ENCODE peak calls at places on chromosome 10, in six cellular contexts. One of them, this sample, is unnamed.

GRCh38 chr10:69732147-69732825 is 69.4 kb upstream of the COL13A1 start:
- DNase-seq in NCI-H2029: no peak
- DNase-seq in SW480: no peak
- DNase-seq in activated CD4-positive, alpha-beta memory T cell treated with anti-CD3 and anti-CD28 coated beads for 36 hours: no peak
- DNase-seq in M059J: no peak
- DNase-seq in iPS-NIHi11: no peak
- DNase-seq in this sample: no peak

GRCh38 chr10:17075510-17075909 is 54.1 kb downstream of the CUBN start:
- DNase-seq in NCI-H2029: no peak
- DNase-seq in SW480: peak; percentile 40
- DNase-seq in activated CD4-positive, alpha-beta memory T cell treated with anti-CD3 and anti-CD28 coated beads for 36 hours: no peak
- DNase-seq in M059J: peak; percentile 77
- DNase-seq in iPS-NIHi11: no peak
- DNase-seq in this sample: no peak

GRCh38 chr10:60662917-60663614 is 115.2 kb upstream of the CDK1 start:
- DNase-seq in NCI-H2029: no peak
- DNase-seq in SW480: no peak
- DNase-seq in activated CD4-positive, alpha-beta memory T cell treated with anti-CD3 and anti-CD28 coated beads for 36 hours: no peak
- DNase-seq in M059J: peak; percentile 63
- DNase-seq in iPS-NIHi11: no peak
- DNase-seq in this sample: no peak

GRCh38 chr10:62811159-62811875 is 4.8 kb downstream of the EGR2 start:
- DNase-seq in NCI-H2029: no peak
- DNase-seq in SW480: no peak
- DNase-seq in activated CD4-positive, alpha-beta memory T cell treated with anti-CD3 and anti-CD28 coated beads for 36 hours: peak; percentile 94
- DNase-seq in M059J: no peak
- DNase-seq in iPS-NIHi11: no peak
- DNase-seq in this sample: no peak

GRCh38 chr10:125014984-125015944 is 73.3 kb downstream of the ZRANB1 start:
- DNase-seq in NCI-H2029: no peak
- DNase-seq in SW480: no peak
- DNase-seq in activated CD4-positive, alpha-beta memory T cell treated with anti-CD3 and anti-CD28 coated beads for 36 hours: no peak
- DNase-seq in M059J: no peak
- DNase-seq in iPS-NIHi11: no peak
- DNase-seq in this sample: no peak

GRCh38 chr10:126387041-126387908 is 1.0 kb downstream of the ADAM12 start:
- DNase-seq in NCI-H2029: no peak
- DNase-seq in SW480: peak; percentile 65
- DNase-seq in activated CD4-positive, alpha-beta memory T cell treated with anti-CD3 and anti-CD28 coated beads for 36 hours: peak; percentile 49
- DNase-seq in M059J: peak; percentile 79
- DNase-seq in iPS-NIHi11: peak; percentile 69
- DNase-seq in this sample: no peak

GRCh38 chr10:44310762-44311562 is 73.9 kb downstream of the CXCL12 start:
- DNase-seq in NCI-H2029: peak; percentile 29
- DNase-seq in SW480: peak; percentile 42
- DNase-seq in activated CD4-positive, alpha-beta memory T cell treated with anti-CD3 and anti-CD28 coated beads for 36 hours: peak; percentile 82
- DNase-seq in M059J: no peak
- DNase-seq in iPS-NIHi11: peak; percentile 92
- DNase-seq in this sample: peak; percentile 29

GRCh38 chr10:87752571-87752970 is 65.5 kb downstream of the ATAD1 start:
- DNase-seq in NCI-H2029: no peak
- DNase-seq in SW480: no peak
- DNase-seq in activated CD4-positive, alpha-beta memory T cell treated with anti-CD3 and anti-CD28 coated beads for 36 hours: no peak
- DNase-seq in M059J: peak; percentile 71
- DNase-seq in iPS-NIHi11: no peak
- DNase-seq in this sample: peak; percentile 8

GRCh38 chr10:107163904-107164861 is at the start of gene SORCS1:
- DNase-seq in NCI-H2029: no peak
- DNase-seq in SW480: no peak
- DNase-seq in activated CD4-positive, alpha-beta memory T cell treated with anti-CD3 and anti-CD28 coated beads for 36 hours: no peak
- DNase-seq in M059J: no peak
- DNase-seq in iPS-NIHi11: peak; percentile 69
- DNase-seq in this sample: no peak

GRCh38 chr10:19164461-19164860 is 115.9 kb downstream of the MALRD1 start:
- DNase-seq in NCI-H2029: no peak
- DNase-seq in SW480: no peak
- DNase-seq in activated CD4-positive, alpha-beta memory T cell treated with anti-CD3 and anti-CD28 coated beads for 36 hours: no peak
- DNase-seq in M059J: no peak
- DNase-seq in iPS-NIHi11: no peak
- DNase-seq in this sample: no peak

GRCh38 chr10:123331438-123331837 is 177.2 kb downstream of the BUB3 start:
- DNase-seq in NCI-H2029: no peak
- DNase-seq in SW480: no peak
- DNase-seq in activated CD4-positive, alpha-beta memory T cell treated with anti-CD3 and anti-CD28 coated beads for 36 hours: no peak
- DNase-seq in M059J: peak; percentile 27
- DNase-seq in iPS-NIHi11: no peak
- DNase-seq in this sample: no peak

GRCh38 chr10:99532687-99533495 is at the start of gene NKX2-3:
- DNase-seq in NCI-H2029: peak; percentile 25
- DNase-seq in SW480: peak; percentile 42
- DNase-seq in activated CD4-positive, alpha-beta memory T cell treated with anti-CD3 and anti-CD28 coated beads for 36 hours: peak; percentile 78
- DNase-seq in M059J: peak; percentile 36
- DNase-seq in iPS-NIHi11: peak; percentile 85
- DNase-seq in this sample: no peak

GRCh38 chr10:89327803-89328441 is at the start of gene IFIT3:
- DNase-seq in NCI-H2029: peak; percentile 36
- DNase-seq in SW480: peak; percentile 52
- DNase-seq in activated CD4-positive, alpha-beta memory T cell treated with anti-CD3 and anti-CD28 coated beads for 36 hours: no peak
- DNase-seq in M059J: peak; percentile 91
- DNase-seq in iPS-NIHi11: peak; percentile 78
- DNase-seq in this sample: peak; percentile 62

GRCh38 chr10:80497187-80498038 is 40.3 kb upstream of the SH2D4B start:
- DNase-seq in NCI-H2029: no peak
- DNase-seq in SW480: no peak
- DNase-seq in activated CD4-positive, alpha-beta memory T cell treated with anti-CD3 and anti-CD28 coated beads for 36 hours: no peak
- DNase-seq in M059J: no peak
- DNase-seq in iPS-NIHi11: no peak
- DNase-seq in this sample: no peak

GRCh38 chr10:55410415-55410885 is 609.4 kb upstream of the PCDH15 start:
- DNase-seq in NCI-H2029: peak; percentile 69
- DNase-seq in SW480: peak; percentile 24
- DNase-seq in activated CD4-positive, alpha-beta memory T cell treated with anti-CD3 and anti-CD28 coated beads for 36 hours: no peak
- DNase-seq in M059J: no peak
- DNase-seq in iPS-NIHi11: peak; percentile 51
- DNase-seq in this sample: no peak

GRCh38 chr10:112783653-112784426 is 166.2 kb upstream of the TCF7L2 start:
- DNase-seq in NCI-H2029: no peak
- DNase-seq in SW480: no peak
- DNase-seq in activated CD4-positive, alpha-beta memory T cell treated with anti-CD3 and anti-CD28 coated beads for 36 hours: no peak
- DNase-seq in M059J: no peak
- DNase-seq in iPS-NIHi11: no peak
- DNase-seq in this sample: no peak